ENCODE peak calls at places on chromosome 18, in eight cellular contexts. One of them, this sample, is unnamed.
A peak's percentile ranks its signal among the peaks of the same experiment; 100 is the strongest.

GRCh38 chr18:6743988-6744387 is 14.5 kb downstream of the ARHGAP28 start:
- DNase-seq in cardiac muscle cell: no peak
- DNase-seq in HEK293T: no peak
- DNase-seq in retina: no peak
- DNase-seq in GM12892: no peak
- DNase-seq in naive B cell: no peak
- DNase-seq in Calu3: no peak
- DNase-seq in head of caudate nucleus: no peak
- DNase-seq in this sample: no peak

GRCh38 chr18:74420491-74420890 is 36.6 kb downstream of the DIPK1C start:
- DNase-seq in cardiac muscle cell: peak; percentile 12
- DNase-seq in HEK293T: no peak
- DNase-seq in retina: no peak
- DNase-seq in GM12892: no peak
- DNase-seq in naive B cell: no peak
- DNase-seq in Calu3: no peak
- DNase-seq in head of caudate nucleus: no peak
- DNase-seq in this sample: no peak

GRCh38 chr18:74331404-74331803 is 15.8 kb downstream of the C18orf63 start:
- DNase-seq in cardiac muscle cell: peak; percentile 80
- DNase-seq in HEK293T: peak; percentile 5
- DNase-seq in retina: no peak
- DNase-seq in GM12892: no peak
- DNase-seq in naive B cell: no peak
- DNase-seq in Calu3: peak; percentile 24
- DNase-seq in head of caudate nucleus: no peak
- DNase-seq in this sample: peak; percentile 49

GRCh38 chr18:43277164-43277600 is at the start of gene SYT4:
- DNase-seq in cardiac muscle cell: peak; percentile 79
- DNase-seq in HEK293T: peak; percentile 32
- DNase-seq in retina: peak; percentile 87
- DNase-seq in GM12892: no peak
- DNase-seq in naive B cell: no peak
- DNase-seq in Calu3: peak; percentile 9
- DNase-seq in head of caudate nucleus: peak; percentile 55
- DNase-seq in this sample: peak; percentile 24

GRCh38 chr18:50266248-50266704 is at the start of gene CFAP53:
- DNase-seq in cardiac muscle cell: peak; percentile 93
- DNase-seq in HEK293T: peak; percentile 85
- DNase-seq in retina: peak; percentile 94
- DNase-seq in GM12892: peak; percentile 90
- DNase-seq in naive B cell: peak; percentile 95
- DNase-seq in Calu3: peak; percentile 92
- DNase-seq in head of caudate nucleus: peak; percentile 86
- DNase-seq in this sample: peak; percentile 81

GRCh38 chr18:48926420-48926857 is 24.3 kb downstream of the SMAD7 start:
- DNase-seq in cardiac muscle cell: no peak
- DNase-seq in HEK293T: no peak
- DNase-seq in retina: no peak
- DNase-seq in GM12892: no peak
- DNase-seq in naive B cell: no peak
- DNase-seq in Calu3: no peak
- DNase-seq in head of caudate nucleus: no peak
- DNase-seq in this sample: no peak

GRCh38 chr18:34223893-34224422 is 755 bp downstream of the NOL4 start:
- DNase-seq in cardiac muscle cell: no peak
- DNase-seq in HEK293T: no peak
- DNase-seq in retina: no peak
- DNase-seq in GM12892: no peak
- DNase-seq in naive B cell: no peak
- DNase-seq in Calu3: no peak
- DNase-seq in head of caudate nucleus: no peak
- DNase-seq in this sample: no peak

GRCh38 chr18:76256897-76257500 is 238.0 kb downstream of the ZNF516 start:
- DNase-seq in cardiac muscle cell: peak; percentile 76
- DNase-seq in HEK293T: peak; percentile 22
- DNase-seq in retina: peak; percentile 48
- DNase-seq in GM12892: no peak
- DNase-seq in naive B cell: no peak
- DNase-seq in Calu3: peak; percentile 37
- DNase-seq in head of caudate nucleus: no peak
- DNase-seq in this sample: peak; percentile 42

GRCh38 chr18:53799134-53799533 is 425.3 kb downstream of the MBD2 start:
- DNase-seq in cardiac muscle cell: peak; percentile 61
- DNase-seq in HEK293T: no peak
- DNase-seq in retina: no peak
- DNase-seq in GM12892: no peak
- DNase-seq in naive B cell: no peak
- DNase-seq in Calu3: no peak
- DNase-seq in head of caudate nucleus: no peak
- DNase-seq in this sample: peak; percentile 32

GRCh38 chr18:59502899-59503245 is 143.8 kb upstream of the LMAN1 start:
- DNase-seq in cardiac muscle cell: no peak
- DNase-seq in HEK293T: no peak
- DNase-seq in retina: no peak
- DNase-seq in GM12892: no peak
- DNase-seq in naive B cell: no peak
- DNase-seq in Calu3: no peak
- DNase-seq in head of caudate nucleus: no peak
- DNase-seq in this sample: no peak

GRCh38 chr18:1412660-1413659 is 508.3 kb downstream of the ADCYAP1 start:
- DNase-seq in cardiac muscle cell: no peak
- DNase-seq in HEK293T: no peak
- DNase-seq in retina: no peak
- DNase-seq in GM12892: no peak
- DNase-seq in naive B cell: no peak
- DNase-seq in Calu3: no peak
- DNase-seq in head of caudate nucleus: no peak
- DNase-seq in this sample: peak; percentile 10

GRCh38 chr18:80187956-80188642 is 59.2 kb downstream of the PARD6G start:
- DNase-seq in cardiac muscle cell: no peak
- DNase-seq in HEK293T: no peak
- DNase-seq in retina: no peak
- DNase-seq in GM12892: no peak
- DNase-seq in naive B cell: no peak
- DNase-seq in Calu3: no peak
- DNase-seq in head of caudate nucleus: no peak
- DNase-seq in this sample: no peak

GRCh38 chr18:78145096-78145495 is 834.5 kb upstream of the SALL3 start:
- DNase-seq in cardiac muscle cell: no peak
- DNase-seq in HEK293T: no peak
- DNase-seq in retina: no peak
- DNase-seq in GM12892: no peak
- DNase-seq in naive B cell: no peak
- DNase-seq in Calu3: no peak
- DNase-seq in head of caudate nucleus: no peak
- DNase-seq in this sample: no peak

GRCh38 chr18:63160172-63160995 is 159.2 kb downstream of the BCL2 start:
- DNase-seq in cardiac muscle cell: peak; percentile 9
- DNase-seq in HEK293T: no peak
- DNase-seq in retina: no peak
- DNase-seq in GM12892: no peak
- DNase-seq in naive B cell: no peak
- DNase-seq in Calu3: no peak
- DNase-seq in head of caudate nucleus: no peak
- DNase-seq in this sample: no peak

GRCh38 chr18:78699516-78699915 is 280.1 kb upstream of the SALL3 start:
- DNase-seq in cardiac muscle cell: no peak
- DNase-seq in HEK293T: no peak
- DNase-seq in retina: no peak
- DNase-seq in GM12892: no peak
- DNase-seq in naive B cell: no peak
- DNase-seq in Calu3: no peak
- DNase-seq in head of caudate nucleus: no peak
- DNase-seq in this sample: no peak

GRCh38 chr18:48714873-48715272 is 176.0 kb downstream of the CTIF start:
- DNase-seq in cardiac muscle cell: no peak
- DNase-seq in HEK293T: no peak
- DNase-seq in retina: no peak
- DNase-seq in GM12892: no peak
- DNase-seq in naive B cell: no peak
- DNase-seq in Calu3: peak; percentile 10
- DNase-seq in head of caudate nucleus: no peak
- DNase-seq in this sample: no peak

GRCh38 chr18:21769206-21769605 is 28.6 kb downstream of the MIB1 start:
- DNase-seq in cardiac muscle cell: no peak
- DNase-seq in HEK293T: no peak
- DNase-seq in retina: no peak
- DNase-seq in GM12892: no peak
- DNase-seq in naive B cell: no peak
- DNase-seq in Calu3: no peak
- DNase-seq in head of caudate nucleus: no peak
- DNase-seq in this sample: peak; percentile 4

GRCh38 chr18:30415903-30416302 is 626.6 kb downstream of the DSC3 start:
- DNase-seq in cardiac muscle cell: no peak
- DNase-seq in HEK293T: no peak
- DNase-seq in retina: no peak
- DNase-seq in GM12892: no peak
- DNase-seq in naive B cell: no peak
- DNase-seq in Calu3: no peak
- DNase-seq in head of caudate nucleus: no peak
- DNase-seq in this sample: no peak

GRCh38 chr18:73563345-73563744 is 584.3 kb downstream of the FBXO15 start:
- DNase-seq in cardiac muscle cell: peak; percentile 21
- DNase-seq in HEK293T: no peak
- DNase-seq in retina: no peak
- DNase-seq in GM12892: no peak
- DNase-seq in naive B cell: no peak
- DNase-seq in Calu3: no peak
- DNase-seq in head of caudate nucleus: no peak
- DNase-seq in this sample: peak; percentile 71

GRCh38 chr18:33817096-33817495 is 239.1 kb downstream of the ASXL3 start:
- DNase-seq in cardiac muscle cell: no peak
- DNase-seq in HEK293T: no peak
- DNase-seq in retina: no peak
- DNase-seq in GM12892: no peak
- DNase-seq in naive B cell: no peak
- DNase-seq in Calu3: no peak
- DNase-seq in head of caudate nucleus: no peak
- DNase-seq in this sample: no peak

GRCh38 chr18:59196161-59196560 is 23.8 kb upstream of the GRP start:
- DNase-seq in cardiac muscle cell: no peak
- DNase-seq in HEK293T: no peak
- DNase-seq in retina: no peak
- DNase-seq in GM12892: no peak
- DNase-seq in naive B cell: no peak
- DNase-seq in Calu3: no peak
- DNase-seq in head of caudate nucleus: no peak
- DNase-seq in this sample: no peak

GRCh38 chr18:54713386-54713785 is 114.9 kb upstream of the RAB27B start:
- DNase-seq in cardiac muscle cell: no peak
- DNase-seq in HEK293T: no peak
- DNase-seq in retina: no peak
- DNase-seq in GM12892: no peak
- DNase-seq in naive B cell: no peak
- DNase-seq in Calu3: no peak
- DNase-seq in head of caudate nucleus: no peak
- DNase-seq in this sample: no peak

GRCh38 chr18:27964811-27965210 is 212.1 kb downstream of the CDH2 start:
- DNase-seq in cardiac muscle cell: peak; percentile 11
- DNase-seq in HEK293T: no peak
- DNase-seq in retina: no peak
- DNase-seq in GM12892: no peak
- DNase-seq in naive B cell: no peak
- DNase-seq in Calu3: no peak
- DNase-seq in head of caudate nucleus: no peak
- DNase-seq in this sample: peak; percentile 15

GRCh38 chr18:74197705-74198341 is 49.5 kb downstream of the TIMM21 start:
- DNase-seq in cardiac muscle cell: no peak
- DNase-seq in HEK293T: no peak
- DNase-seq in retina: no peak
- DNase-seq in GM12892: no peak
- DNase-seq in naive B cell: no peak
- DNase-seq in Calu3: peak; percentile 49
- DNase-seq in head of caudate nucleus: no peak
- DNase-seq in this sample: no peak

GRCh38 chr18:55585586-55586521 is 2.1 kb downstream of the TCF4 start:
- DNase-seq in cardiac muscle cell: peak; percentile 42
- DNase-seq in HEK293T: no peak
- DNase-seq in retina: peak; percentile 57
- DNase-seq in GM12892: no peak
- DNase-seq in naive B cell: no peak
- DNase-seq in Calu3: no peak
- DNase-seq in head of caudate nucleus: peak; percentile 14
- DNase-seq in this sample: peak; percentile 23

GRCh38 chr18:58695772-58696171 is 24.5 kb downstream of the MALT1 start:
- DNase-seq in cardiac muscle cell: no peak
- DNase-seq in HEK293T: no peak
- DNase-seq in retina: no peak
- DNase-seq in GM12892: no peak
- DNase-seq in naive B cell: no peak
- DNase-seq in Calu3: no peak
- DNase-seq in head of caudate nucleus: no peak
- DNase-seq in this sample: no peak

GRCh38 chr18:2878656-2879330 is 32.0 kb downstream of the EMILIN2 start:
- DNase-seq in cardiac muscle cell: no peak
- DNase-seq in HEK293T: no peak
- DNase-seq in retina: peak; percentile 56
- DNase-seq in GM12892: no peak
- DNase-seq in naive B cell: no peak
- DNase-seq in Calu3: no peak
- DNase-seq in head of caudate nucleus: no peak
- DNase-seq in this sample: no peak

GRCh38 chr18:23337599-23338444 is 115.3 kb upstream of the RIOK3 start:
- DNase-seq in cardiac muscle cell: peak; percentile 61
- DNase-seq in HEK293T: peak; percentile 46
- DNase-seq in retina: peak; percentile 28
- DNase-seq in GM12892: no peak
- DNase-seq in naive B cell: no peak
- DNase-seq in Calu3: no peak
- DNase-seq in head of caudate nucleus: no peak
- DNase-seq in this sample: peak; percentile 69

GRCh38 chr18:21505231-21505630 is 95.3 kb downstream of the ESCO1 start:
- DNase-seq in cardiac muscle cell: no peak
- DNase-seq in HEK293T: no peak
- DNase-seq in retina: no peak
- DNase-seq in GM12892: no peak
- DNase-seq in naive B cell: no peak
- DNase-seq in Calu3: no peak
- DNase-seq in head of caudate nucleus: no peak
- DNase-seq in this sample: no peak